ENCODE peak calls at places on chromosomes 6 and 20, in ten cellular contexts. One of them, this sample, is unnamed.

GRCh38 chr6:42010185-42010872 is 40.0 kb upstream of the TAF8 start:
- DNase-seq in astrocyte of the spinal cord: no peak
- DNase-seq in body of pancreas: no peak
- DNase-seq in brain microvascular endothelial cell: no peak
- DNase-seq in HFF-Myc: no peak
- DNase-seq in CD8-positive, alpha-beta T cell: no peak
- DNase-seq in lower leg skin: no peak
- DNase-seq in GM23338: peak; percentile 71
- DNase-seq in cardiac muscle cell: no peak
- DNase-seq in tibial artery: no peak
- DNase-seq in this sample: no peak

GRCh38 chr6:152943260-152943897 is 39.5 kb downstream of the FBXO5 start:
- DNase-seq in CD8-positive, alpha-beta T cell: no peak
- DNase-seq in GM23338: no peak
- DNase-seq in body of pancreas: no peak
- DNase-seq in HFF-Myc: no peak
- DNase-seq in brain microvascular endothelial cell: no peak
- DNase-seq in lower leg skin: no peak
- DNase-seq in tibial artery: no peak
- DNase-seq in astrocyte of the spinal cord: no peak
- DNase-seq in cardiac muscle cell: no peak
- DNase-seq in this sample: no peak

GRCh38 chr20:48797275-48797825 is 30.4 kb downstream of the PREX1 start:
- DNase-seq in tibial artery: peak; percentile 63
- DNase-seq in body of pancreas: no peak
- DNase-seq in cardiac muscle cell: no peak
- DNase-seq in CD8-positive, alpha-beta T cell: no peak
- DNase-seq in HFF-Myc: no peak
- DNase-seq in astrocyte of the spinal cord: no peak
- DNase-seq in brain microvascular endothelial cell: no peak
- DNase-seq in GM23338: no peak
- DNase-seq in lower leg skin: peak; percentile 46
- DNase-seq in this sample: no peak

GRCh38 chr6:47484616-47485015 is 7.0 kb downstream of the CD2AP start:
- DNase-seq in lower leg skin: no peak
- DNase-seq in astrocyte of the spinal cord: peak; percentile 92
- DNase-seq in HFF-Myc: no peak
- DNase-seq in CD8-positive, alpha-beta T cell: no peak
- DNase-seq in body of pancreas: no peak
- DNase-seq in cardiac muscle cell: no peak
- DNase-seq in tibial artery: no peak
- DNase-seq in brain microvascular endothelial cell: peak; percentile 60
- DNase-seq in GM23338: no peak
- DNase-seq in this sample: no peak

GRCh38 chr6:87660226-87660886 is 41.7 kb downstream of the AKIRIN2 start:
- DNase-seq in astrocyte of the spinal cord: peak; percentile 51
- DNase-seq in cardiac muscle cell: no peak
- DNase-seq in GM23338: no peak
- DNase-seq in brain microvascular endothelial cell: peak; percentile 70
- DNase-seq in HFF-Myc: peak; percentile 54
- DNase-seq in tibial artery: no peak
- DNase-seq in CD8-positive, alpha-beta T cell: no peak
- DNase-seq in body of pancreas: no peak
- DNase-seq in lower leg skin: no peak
- DNase-seq in this sample: no peak

GRCh38 chr6:6798430-6798829 is 209.9 kb downstream of the LY86 start:
- DNase-seq in lower leg skin: no peak
- DNase-seq in cardiac muscle cell: no peak
- DNase-seq in body of pancreas: no peak
- DNase-seq in tibial artery: no peak
- DNase-seq in astrocyte of the spinal cord: no peak
- DNase-seq in HFF-Myc: no peak
- DNase-seq in GM23338: no peak
- DNase-seq in CD8-positive, alpha-beta T cell: no peak
- DNase-seq in brain microvascular endothelial cell: no peak
- DNase-seq in this sample: no peak

GRCh38 chr6:87590989-87591388 is 1.1 kb downstream of the ORC3 start:
- DNase-seq in GM23338: no peak
- DNase-seq in CD8-positive, alpha-beta T cell: no peak
- DNase-seq in astrocyte of the spinal cord: no peak
- DNase-seq in body of pancreas: no peak
- DNase-seq in cardiac muscle cell: no peak
- DNase-seq in brain microvascular endothelial cell: no peak
- DNase-seq in HFF-Myc: no peak
- DNase-seq in lower leg skin: no peak
- DNase-seq in tibial artery: no peak
- DNase-seq in this sample: no peak

GRCh38 chr6:19994909-19995308 is 157.7 kb downstream of the ID4 start:
- DNase-seq in tibial artery: no peak
- DNase-seq in brain microvascular endothelial cell: no peak
- DNase-seq in HFF-Myc: no peak
- DNase-seq in astrocyte of the spinal cord: no peak
- DNase-seq in body of pancreas: no peak
- DNase-seq in CD8-positive, alpha-beta T cell: no peak
- DNase-seq in lower leg skin: no peak
- DNase-seq in GM23338: no peak
- DNase-seq in cardiac muscle cell: no peak
- DNase-seq in this sample: no peak

GRCh38 chr6:170449835-170450753 is 103.0 kb downstream of the PSMB1 start:
- DNase-seq in HFF-Myc: no peak
- DNase-seq in tibial artery: no peak
- DNase-seq in lower leg skin: no peak
- DNase-seq in cardiac muscle cell: no peak
- DNase-seq in CD8-positive, alpha-beta T cell: no peak
- DNase-seq in GM23338: no peak
- DNase-seq in body of pancreas: no peak
- DNase-seq in brain microvascular endothelial cell: no peak
- DNase-seq in astrocyte of the spinal cord: no peak
- DNase-seq in this sample: peak; percentile 78

GRCh38 chr20:38649275-38649891 is 47.8 kb downstream of the ARHGAP40 start:
- DNase-seq in tibial artery: no peak
- DNase-seq in astrocyte of the spinal cord: no peak
- DNase-seq in cardiac muscle cell: peak; percentile 65
- DNase-seq in GM23338: peak; percentile 78
- DNase-seq in brain microvascular endothelial cell: peak; percentile 17
- DNase-seq in lower leg skin: no peak
- DNase-seq in body of pancreas: no peak
- DNase-seq in HFF-Myc: no peak
- DNase-seq in CD8-positive, alpha-beta T cell: no peak
- DNase-seq in this sample: no peak
- TF ChIP-seq CTCF in tibial artery: no peak
- TF ChIP-seq CTCF in astrocyte of the spinal cord: peak; percentile 59
- TF ChIP-seq CTCF in cardiac muscle cell: peak; percentile 63
- TF ChIP-seq CTCF in GM23338: peak; percentile 85
- TF ChIP-seq CTCF in brain microvascular endothelial cell: peak; percentile 75
- TF ChIP-seq CTCF in lower leg skin: no peak
- TF ChIP-seq CTCF in body of pancreas: no peak
- TF ChIP-seq CTCF in HFF-Myc: peak; percentile 44
- TF ChIP-seq CTCF in CD8-positive, alpha-beta T cell: no peak
- TF ChIP-seq CTCF in this sample: peak; percentile 63

GRCh38 chr6:25487012-25487411 is 165.0 kb upstream of the SCGN start:
- DNase-seq in brain microvascular endothelial cell: no peak
- DNase-seq in HFF-Myc: no peak
- DNase-seq in tibial artery: no peak
- DNase-seq in astrocyte of the spinal cord: no peak
- DNase-seq in lower leg skin: no peak
- DNase-seq in cardiac muscle cell: no peak
- DNase-seq in GM23338: no peak
- DNase-seq in body of pancreas: no peak
- DNase-seq in CD8-positive, alpha-beta T cell: no peak
- DNase-seq in this sample: no peak

GRCh38 chr6:25490018-25490865 is 161.8 kb upstream of the SCGN start:
- DNase-seq in brain microvascular endothelial cell: peak; percentile 68
- DNase-seq in lower leg skin: peak; percentile 73
- DNase-seq in GM23338: peak; percentile 95
- DNase-seq in cardiac muscle cell: peak; percentile 92
- DNase-seq in HFF-Myc: peak; percentile 30
- DNase-seq in body of pancreas: peak; percentile 81
- DNase-seq in CD8-positive, alpha-beta T cell: peak; percentile 37
- DNase-seq in astrocyte of the spinal cord: peak; percentile 86
- DNase-seq in tibial artery: peak; percentile 78
- DNase-seq in this sample: peak; percentile 73

GRCh38 chr6:25486580-25486979 is 165.4 kb upstream of the SCGN start:
- DNase-seq in HFF-Myc: no peak
- DNase-seq in brain microvascular endothelial cell: no peak
- DNase-seq in astrocyte of the spinal cord: no peak
- DNase-seq in cardiac muscle cell: no peak
- DNase-seq in body of pancreas: no peak
- DNase-seq in lower leg skin: no peak
- DNase-seq in GM23338: no peak
- DNase-seq in tibial artery: no peak
- DNase-seq in CD8-positive, alpha-beta T cell: no peak
- DNase-seq in this sample: no peak

GRCh38 chr6:25489399-25489798 is 162.6 kb upstream of the SCGN start:
- DNase-seq in lower leg skin: no peak
- DNase-seq in astrocyte of the spinal cord: no peak
- DNase-seq in body of pancreas: no peak
- DNase-seq in brain microvascular endothelial cell: no peak
- DNase-seq in CD8-positive, alpha-beta T cell: no peak
- DNase-seq in cardiac muscle cell: no peak
- DNase-seq in tibial artery: no peak
- DNase-seq in HFF-Myc: no peak
- DNase-seq in GM23338: no peak
- DNase-seq in this sample: no peak

GRCh38 chr6:25488156-25488555 is 163.9 kb upstream of the SCGN start:
- DNase-seq in HFF-Myc: no peak
- DNase-seq in lower leg skin: no peak
- DNase-seq in CD8-positive, alpha-beta T cell: no peak
- DNase-seq in tibial artery: no peak
- DNase-seq in body of pancreas: no peak
- DNase-seq in brain microvascular endothelial cell: no peak
- DNase-seq in GM23338: no peak
- DNase-seq in astrocyte of the spinal cord: no peak
- DNase-seq in cardiac muscle cell: no peak
- DNase-seq in this sample: no peak
- TF ChIP-seq CTCF in HFF-Myc: no peak
- TF ChIP-seq CTCF in lower leg skin: no peak
- TF ChIP-seq CTCF in CD8-positive, alpha-beta T cell: no peak
- TF ChIP-seq CTCF in tibial artery: no peak
- TF ChIP-seq CTCF in body of pancreas: no peak
- TF ChIP-seq CTCF in brain microvascular endothelial cell: no peak
- TF ChIP-seq CTCF in GM23338: peak; percentile 49
- TF ChIP-seq CTCF in astrocyte of the spinal cord: no peak
- TF ChIP-seq CTCF in cardiac muscle cell: no peak
- TF ChIP-seq CTCF in this sample: no peak

GRCh38 chr20:25058797-25059486 is 1.0 kb upstream of the ACSS1 start:
- DNase-seq in lower leg skin: no peak
- DNase-seq in brain microvascular endothelial cell: no peak
- DNase-seq in cardiac muscle cell: no peak
- DNase-seq in astrocyte of the spinal cord: peak; percentile 30
- DNase-seq in HFF-Myc: no peak
- DNase-seq in CD8-positive, alpha-beta T cell: no peak
- DNase-seq in body of pancreas: no peak
- DNase-seq in tibial artery: peak; percentile 45
- DNase-seq in GM23338: peak; percentile 23
- DNase-seq in this sample: no peak
- TF ChIP-seq CTCF in lower leg skin: no peak
- TF ChIP-seq CTCF in brain microvascular endothelial cell: peak; percentile 20
- TF ChIP-seq CTCF in cardiac muscle cell: no peak
- TF ChIP-seq CTCF in astrocyte of the spinal cord: no peak
- TF ChIP-seq CTCF in HFF-Myc: no peak
- TF ChIP-seq CTCF in CD8-positive, alpha-beta T cell: no peak
- TF ChIP-seq CTCF in body of pancreas: no peak
- TF ChIP-seq CTCF in tibial artery: no peak
- TF ChIP-seq CTCF in GM23338: no peak
- TF ChIP-seq CTCF in this sample: peak; percentile 35

DNA sequence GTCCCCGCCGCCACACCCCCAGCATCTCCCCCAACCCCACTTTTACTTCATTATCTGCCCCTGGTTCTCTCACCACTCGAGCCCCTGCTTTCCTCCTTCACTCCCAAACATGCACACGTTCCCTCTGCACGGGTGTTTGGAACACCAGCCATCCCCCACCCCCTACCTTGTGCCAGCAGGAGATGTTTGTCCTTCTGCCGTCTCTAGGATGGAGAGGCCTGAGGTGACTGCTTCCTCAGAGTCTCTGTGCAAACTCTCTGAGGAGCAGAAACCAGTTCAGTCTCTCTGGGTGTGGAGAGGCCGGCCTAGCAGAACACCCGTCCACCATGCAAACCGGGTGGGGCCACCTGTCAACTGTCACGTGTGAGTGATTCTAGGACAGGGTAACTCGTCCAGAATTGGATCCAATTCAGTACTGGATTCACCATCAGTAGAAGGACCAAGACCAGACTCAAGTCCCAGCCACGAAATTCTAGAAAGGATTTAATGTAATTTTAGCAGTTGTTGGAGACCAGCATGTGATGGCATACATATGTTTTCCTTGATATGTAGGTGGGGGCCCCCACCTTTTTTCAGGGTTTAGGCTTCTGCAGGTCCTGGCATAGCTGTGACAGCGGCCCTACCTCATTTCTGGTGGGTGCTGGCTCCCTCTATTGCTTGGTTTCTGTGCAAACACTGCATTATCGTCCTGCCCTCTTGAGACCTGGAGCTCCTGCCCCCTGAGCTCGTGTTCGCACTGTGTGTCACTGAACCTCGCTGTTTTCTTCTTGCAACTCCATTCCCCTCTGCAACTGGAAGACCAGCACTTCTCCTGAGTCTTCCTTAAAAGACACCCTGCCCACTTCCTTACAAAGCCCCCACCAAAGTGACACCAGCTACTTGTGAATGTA is at the start of gene RAET1E:
- DNase-seq in tibial artery: no peak
- DNase-seq in astrocyte of the spinal cord: no peak
- DNase-seq in body of pancreas: no peak
- DNase-seq in cardiac muscle cell: peak; percentile 23
- DNase-seq in CD8-positive, alpha-beta T cell: no peak
- DNase-seq in HFF-Myc: no peak
- DNase-seq in brain microvascular endothelial cell: no peak
- DNase-seq in GM23338: peak; percentile 30
- DNase-seq in lower leg skin: no peak
- DNase-seq in this sample: no peak
- TF ChIP-seq CTCF in tibial artery: no peak
- TF ChIP-seq CTCF in astrocyte of the spinal cord: peak; percentile 10
- TF ChIP-seq CTCF in body of pancreas: no peak
- TF ChIP-seq CTCF in cardiac muscle cell: peak; percentile 2
- TF ChIP-seq CTCF in CD8-positive, alpha-beta T cell: no peak
- TF ChIP-seq CTCF in HFF-Myc: peak; percentile 5
- TF ChIP-seq CTCF in brain microvascular endothelial cell: peak; percentile 8
- TF ChIP-seq CTCF in GM23338: peak; percentile 59
- TF ChIP-seq CTCF in lower leg skin: no peak
- TF ChIP-seq CTCF in this sample: no peak